ENCODE peak calls at places on chromosomes 2 and 18, in six cellular contexts. P is effector memory CD4-positive, alpha-beta T cell; Z is NCI-H2029; A is HEK293T; T is cardiac muscle cell; O is mesendoderm. U is an unnamed sample.

GRCh38 chr2:184357033-184357432 is 241.3 kb upstream of the ZNF804A start:
- DNase-seq in T (no peak), Z (no peak), O (no peak), A (no peak), P (no peak), U (no peak)

GRCh38 chr2:173572848-173573247 is 218.2 kb downstream of the CDCA7 start:
- DNase-seq in P (no peak), Z (peak), A (no peak), T (peak), O (no peak), U (no peak)

GRCh38 chr2:132923787-132924186 is 253.8 kb upstream of the LYPD1 start:
- DNase-seq in Z (no peak), T (peak), O (no peak), A (no peak), P (no peak), U (no peak)

GRCh38 chr18:4172491-4172890 is 282.6 kb downstream of the DLGAP1 start:
- DNase-seq in P (no peak), A (no peak), T (no peak), O (no peak), Z (no peak), U (no peak)

GRCh38 chr2:11569636-11570035 is 35.8 kb downstream of the GREB1 start:
- DNase-seq in A (no peak), T (no peak), P (no peak), Z (no peak), O (no peak), U (no peak)

GRCh38 chr2:215002500-215002899 is 135.9 kb downstream of the ABCA12 start:
- DNase-seq in Z (peak), P (no peak), T (peak), A (peak), O (peak), U (no peak)

GRCh38 chr2:222307138-222307756 is 8.4 kb upstream of the PAX3 start:
- DNase-seq in T (no peak), P (no peak), Z (peak), A (no peak), O (no peak), U (no peak)

GRCh38 chr18:5747678-5748077 is 147.6 kb downstream of the TMEM200C start:
- DNase-seq in P (no peak), O (no peak), Z (no peak), A (no peak), T (no peak), U (no peak)

GRCh38 chr2:226888378-226888915 is 52.6 kb downstream of the RHBDD1 start:
- DNase-seq in P (no peak), T (no peak), Z (no peak), A (no peak), O (no peak), U (no peak)

GRCh38 chr2:139155991-139156390 is 375.8 kb upstream of the NXPH2 start:
- DNase-seq in Z (no peak), A (no peak), T (no peak), O (peak), P (no peak), U (no peak)

GRCh38 chr2:238399094-238399493 is 27.6 kb upstream of the ASB1 start:
- DNase-seq in T (no peak), O (no peak), A (no peak), Z (no peak), P (no peak), U (no peak)

GRCh38 chr18:35618703-35619102 is 37.2 kb downstream of the GALNT1 start:
- DNase-seq in Z (no peak), P (no peak), O (peak), T (no peak), A (no peak), U (no peak)

GRCh38 chr18:47180765-47181164 is 4.6 kb upstream of the IER3IP1 start:
- DNase-seq in T (no peak), O (no peak), Z (no peak), A (no peak), P (no peak), U (no peak)

GRCh38 chr2:159904565-159905281 is 106.7 kb upstream of the CD302 start:
- DNase-seq in A (no peak), O (peak), P (peak), Z (peak), T (peak), U (peak)

GRCh38 chr2:120704696-120705095 is 31.0 kb upstream of the GLI2 start:
- DNase-seq in T (no peak), Z (no peak), O (peak), P (no peak), A (no peak), U (no peak)

GRCh38 chr2:168165418-168165817 is 82.0 kb downstream of the STK39 start:
- DNase-seq in P (no peak), A (no peak), T (peak), Z (no peak), O (no peak), U (no peak)

GRCh38 chr2:24337958-24338357 is 22.4 kb downstream of the ITSN2 start:
- DNase-seq in P (no peak), A (no peak), T (no peak), O (peak), Z (no peak), U (no peak)

GRCh38 chr2:110946892-110947291 is 173.8 kb upstream of the BCL2L11 start:
- DNase-seq in T (no peak), A (no peak), P (no peak), Z (no peak), O (no peak), U (no peak)

GRCh38 chr18:79578396-79579260 is 101.0 kb upstream of the CTDP1 start:
- DNase-seq in Z (no peak), O (no peak), T (no peak), A (no peak), P (no peak), U (no peak)

GRCh38 chr18:64840911-64841701 is 692.2 kb upstream of the LINC00305 start:
- DNase-seq in Z (no peak), T (no peak), P (no peak), O (no peak), A (no peak), U (no peak)

GRCh38 chr2:106572541-106573148 is 85.5 kb downstream of the CD8B2 start:
- DNase-seq in T (peak), P (no peak), A (peak), O (peak), Z (no peak), U (no peak)

U was measured in T-helper 9 cell.